ENCODE peak calls at places on chromosomes 6 and 20, in five cellular contexts. W is NCI-H526 treated with DMSO at 0.1 percent for 48 hours; O is activated CD4-positive, alpha-beta T cell treated with anti-CD3 and anti-CD28 coated beads for 36 hours; C is stimulated activated naive B cell treated with anti-CD40 and anti-IgM and Interleukin-4, amounts not matched to agents 10 μg/mL and 1 μg/mL and 100 μg/mL, for 72 hours; T is HCEC 1CT. R is an unnamed sample.
A peak's percentile ranks its signal among the peaks of the same experiment; 100 is the strongest.

GRCh38 chr6:46500382-46500781 is 9.1 kb upstream of the RCAN2 start:
- DNase-seq in W (no peak), O (no peak), C (no peak), T (no peak), R (no peak)

GRCh38 chr6:167933290-167933689 is 64.2 kb upstream of the KIF25 start:
- DNase-seq in W (no peak), O (no peak), C (no peak), T (no peak), R (no peak)

GRCh38 chr20:16472045-16472872 is 101.0 kb downstream of the KIF16B start:
- DNase-seq in W (no peak), O (no peak), C (no peak), T (no peak), R (peak; percentile 6)

GRCh38 chr20:49904440-49905214 is 10.7 kb downstream of the SPATA2 start:
- DNase-seq in W (no peak), O (no peak), C (no peak), T (no peak), R (no peak)

GRCh38 chr6:71248866-71249265 is 39.7 kb upstream of the OGFRL1 start:
- DNase-seq in W (no peak), O (no peak), C (no peak), T (no peak), R (no peak)

GRCh38 chr6:77561768-77562314 is 91.0 kb upstream of the MEI4 start:
- DNase-seq in W (no peak), O (no peak), C (no peak), T (no peak), R (no peak)

GRCh38 chr6:124973780-124974179 is 11.5 kb downstream of the RNF217 start:
- DNase-seq in W (no peak), O (no peak), C (no peak), T (no peak), R (no peak)

GRCh38 chr6:166572370-166573261 is 13.9 kb downstream of the RAMACL start:
- DNase-seq in W (no peak), O (no peak), C (no peak), T (peak; percentile 89), R (no peak)

GRCh38 chr6:31922942-31923341 is 4.6 kb upstream of the C2 start:
- DNase-seq in W (no peak), O (peak; percentile 60), C (no peak), T (no peak), R (no peak)

GRCh38 chr6:149182262-149182661 is 135.2 kb upstream of the TAB2 start:
- DNase-seq in W (no peak), O (no peak), C (no peak), T (no peak), R (no peak)

GRCh38 chr6:34809914-34810882 is 18.3 kb downstream of the BLTP3A start:
- DNase-seq in W (no peak), O (no peak), C (no peak), T (no peak), R (no peak)

GRCh38 chr6:11439017-11439420 is 98.5 kb upstream of the TMEM170B start:
- DNase-seq in W (no peak), O (no peak), C (no peak), T (no peak), R (no peak)

GRCh38 chr6:15244605-15245360 is 1.1 kb upstream of the JARID2 start:
- DNase-seq in W (peak; percentile 62), O (peak; percentile 80), C (peak; percentile 59), T (peak; percentile 63), R (peak; percentile 57)

GRCh38 chr6:36111526-36111925 is 18.8 kb upstream of the MAPK13 start:
- DNase-seq in W (no peak), O (no peak), C (no peak), T (no peak), R (no peak)

GRCh38 chr6:137497722-137498463 is 3.7 kb upstream of the OLIG3 start:
- DNase-seq in W (no peak), O (peak; percentile 33), C (no peak), T (no peak), R (no peak)

GRCh38 chr6:9397981-9398559 is 962.7 kb upstream of the SLC35B3 start:
- DNase-seq in W (no peak), O (no peak), C (no peak), T (no peak), R (no peak)

GRCh38 chr6:13615802-13616140 is 636 bp downstream of the NOL7 start:
- DNase-seq in W (no peak), O (peak; percentile 70), C (peak; percentile 36), T (peak; percentile 42), R (no peak)

GRCh38 chr6:17225767-17226166 is 55.4 kb upstream of the RBM24 start:
- DNase-seq in W (no peak), O (no peak), C (no peak), T (no peak), R (no peak)

GRCh38 chr6:95578106-95578410 is 723 bp downstream of the MANEA start:
- DNase-seq in W (peak; percentile 59), O (no peak), C (no peak), T (peak; percentile 31), R (peak; percentile 26)

GRCh38 chr6:134647861-134648260 is 302.0 kb downstream of the ALDH8A1 start:
- DNase-seq in W (no peak), O (no peak), C (no peak), T (peak; percentile 17), R (no peak)

GRCh38 chr6:22474283-22474682 is 95.1 kb upstream of the HDGFL1 start:
- DNase-seq in W (no peak), O (no peak), C (no peak), T (no peak), R (no peak)

GRCh38 chr6:168700880-168701279 is 259.9 kb downstream of the SMOC2 start:
- DNase-seq in W (no peak), O (no peak), C (no peak), T (no peak), R (no peak)

GRCh38 chr6:109024784-109025183 is 69.9 kb downstream of the SESN1 start:
- DNase-seq in W (no peak), O (no peak), C (no peak), T (no peak), R (no peak)

GRCh38 chr6:30819287-30819917 is 64.9 kb upstream of the DDR1 start:
- DNase-seq in W (no peak), O (peak; percentile 89), C (no peak), T (peak; percentile 48), R (peak; percentile 88)

GRCh38 chr20:47670913-47671312 is 114.4 kb downstream of the SULF2 start:
- DNase-seq in W (no peak), O (no peak), C (no peak), T (no peak), R (no peak)

GRCh38 chr20:38874460-38875169 is 51.6 kb upstream of the FAM83D start:
- DNase-seq in W (no peak), O (no peak), C (no peak), T (no peak), R (no peak)

GRCh38 chr6:99894815-99895214 is 99.2 kb downstream of the MCHR2 start:
- DNase-seq in W (no peak), O (no peak), C (no peak), T (no peak), R (no peak)

GRCh38 chr6:16273266-16273665 is 34.9 kb downstream of the GMPR start:
- DNase-seq in W (no peak), O (no peak), C (no peak), T (no peak), R (no peak)

GRCh38 chr6:33874136-33874535 is 70.3 kb upstream of the MLN start:
- DNase-seq in W (no peak), O (no peak), C (no peak), T (no peak), R (no peak)

GRCh38 chr20:40718214-40718949 is 29.3 kb upstream of the MAFB start:
- DNase-seq in W (no peak), O (no peak), C (no peak), T (no peak), R (no peak)

GRCh38 chr6:2016040-2016439 is 229.4 kb downstream of the GMDS start:
- DNase-seq in W (no peak), O (no peak), C (no peak), T (no peak), R (no peak)